ENCODE peak calls at places on chromosomes 12 and 14, in eight cellular contexts. One of them, this sample, is unnamed.

GRCh38 chr14:78974691-78975090 is 804.5 kb downstream of the NRXN3 start:
- DNase-seq in left ventricle myocardium inferior: no peak
- DNase-seq in neuronal stem cell: no peak
- DNase-seq in A549: no peak
- DNase-seq in AG04450: no peak
- DNase-seq in PC-3: peak
- DNase-seq in CD8-positive, alpha-beta memory T cell: no peak
- DNase-seq in CD4-positive, alpha-beta T cell: no peak
- DNase-seq in this sample: no peak

GRCh38 chr14:51073751-51074150 is 21.2 kb downstream of the TRIM9 start:
- DNase-seq in left ventricle myocardium inferior: no peak
- DNase-seq in neuronal stem cell: no peak
- DNase-seq in A549: no peak
- DNase-seq in AG04450: no peak
- DNase-seq in PC-3: no peak
- DNase-seq in CD8-positive, alpha-beta memory T cell: no peak
- DNase-seq in CD4-positive, alpha-beta T cell: no peak
- DNase-seq in this sample: no peak

GRCh38 chr14:28116716-28117115 is 649.9 kb upstream of the FOXG1 start:
- DNase-seq in left ventricle myocardium inferior: no peak
- DNase-seq in neuronal stem cell: no peak
- DNase-seq in A549: no peak
- DNase-seq in AG04450: no peak
- DNase-seq in PC-3: no peak
- DNase-seq in CD8-positive, alpha-beta memory T cell: no peak
- DNase-seq in CD4-positive, alpha-beta T cell: no peak
- DNase-seq in this sample: no peak

GRCh38 chr12:61896436-61896835 is 363.8 kb upstream of the USP15 start:
- DNase-seq in left ventricle myocardium inferior: no peak
- DNase-seq in neuronal stem cell: no peak
- DNase-seq in A549: no peak
- DNase-seq in AG04450: no peak
- DNase-seq in PC-3: no peak
- DNase-seq in CD8-positive, alpha-beta memory T cell: no peak
- DNase-seq in CD4-positive, alpha-beta T cell: no peak
- DNase-seq in this sample: no peak

GRCh38 chr12:47651368-47652254 is 54.2 kb downstream of the RPAP3 start:
- DNase-seq in left ventricle myocardium inferior: peak
- DNase-seq in neuronal stem cell: peak
- DNase-seq in A549: peak
- DNase-seq in AG04450: peak
- DNase-seq in PC-3: peak
- DNase-seq in CD8-positive, alpha-beta memory T cell: peak
- DNase-seq in CD4-positive, alpha-beta T cell: peak
- DNase-seq in this sample: peak

GRCh38 chr12:591571-592505 is 71.4 kb downstream of the NINJ2 start:
- DNase-seq in left ventricle myocardium inferior: peak
- DNase-seq in neuronal stem cell: no peak
- DNase-seq in A549: no peak
- DNase-seq in AG04450: no peak
- DNase-seq in PC-3: no peak
- DNase-seq in CD8-positive, alpha-beta memory T cell: no peak
- DNase-seq in CD4-positive, alpha-beta T cell: no peak
- DNase-seq in this sample: no peak

GRCh38 chr12:91414636-91415035 is 232.0 kb upstream of the DCN start:
- DNase-seq in left ventricle myocardium inferior: no peak
- DNase-seq in neuronal stem cell: no peak
- DNase-seq in A549: no peak
- DNase-seq in AG04450: no peak
- DNase-seq in PC-3: no peak
- DNase-seq in CD8-positive, alpha-beta memory T cell: no peak
- DNase-seq in CD4-positive, alpha-beta T cell: no peak
- DNase-seq in this sample: no peak

GRCh38 chr14:69619007-69619406 is 7.6 kb downstream of the SUSD6 start:
- DNase-seq in left ventricle myocardium inferior: no peak
- DNase-seq in neuronal stem cell: no peak
- DNase-seq in A549: no peak
- DNase-seq in AG04450: no peak
- DNase-seq in PC-3: no peak
- DNase-seq in CD8-positive, alpha-beta memory T cell: no peak
- DNase-seq in CD4-positive, alpha-beta T cell: no peak
- DNase-seq in this sample: no peak

GRCh38 chr14:104585966-104586702 is 6.6 kb downstream of the C14orf180 start:
- DNase-seq in left ventricle myocardium inferior: peak
- DNase-seq in neuronal stem cell: no peak
- DNase-seq in A549: no peak
- DNase-seq in AG04450: no peak
- DNase-seq in PC-3: no peak
- DNase-seq in CD8-positive, alpha-beta memory T cell: no peak
- DNase-seq in CD4-positive, alpha-beta T cell: no peak
- DNase-seq in this sample: no peak

GRCh38 chr14:87632796-87633195 is 360.2 kb downstream of the GALC start:
- DNase-seq in left ventricle myocardium inferior: no peak
- DNase-seq in neuronal stem cell: no peak
- DNase-seq in A549: no peak
- DNase-seq in AG04450: no peak
- DNase-seq in PC-3: no peak
- DNase-seq in CD8-positive, alpha-beta memory T cell: no peak
- DNase-seq in CD4-positive, alpha-beta T cell: no peak
- DNase-seq in this sample: no peak

GRCh38 chr14:77133718-77134338 is 7.8 kb downstream of the ZDHHC22 start:
- DNase-seq in left ventricle myocardium inferior: peak
- DNase-seq in neuronal stem cell: peak
- DNase-seq in A549: peak
- DNase-seq in AG04450: peak
- DNase-seq in PC-3: peak
- DNase-seq in CD8-positive, alpha-beta memory T cell: peak
- DNase-seq in CD4-positive, alpha-beta T cell: peak
- DNase-seq in this sample: peak

GRCh38 chr12:64451687-64452558 is at the start of gene TBK1:
- DNase-seq in left ventricle myocardium inferior: peak
- DNase-seq in neuronal stem cell: peak
- DNase-seq in A549: peak
- DNase-seq in AG04450: peak
- DNase-seq in PC-3: peak
- DNase-seq in CD8-positive, alpha-beta memory T cell: peak
- DNase-seq in CD4-positive, alpha-beta T cell: peak
- DNase-seq in this sample: peak

GRCh38 chr12:30304528-30304927 is 391.1 kb downstream of the IPO8 start:
- DNase-seq in left ventricle myocardium inferior: no peak
- DNase-seq in neuronal stem cell: no peak
- DNase-seq in A549: no peak
- DNase-seq in AG04450: no peak
- DNase-seq in PC-3: no peak
- DNase-seq in CD8-positive, alpha-beta memory T cell: no peak
- DNase-seq in CD4-positive, alpha-beta T cell: no peak
- DNase-seq in this sample: no peak

GRCh38 chr14:25231006-25231405 is 181.1 kb upstream of the STXBP6 start:
- DNase-seq in left ventricle myocardium inferior: no peak
- DNase-seq in neuronal stem cell: no peak
- DNase-seq in A549: no peak
- DNase-seq in AG04450: no peak
- DNase-seq in PC-3: no peak
- DNase-seq in CD8-positive, alpha-beta memory T cell: no peak
- DNase-seq in CD4-positive, alpha-beta T cell: no peak
- DNase-seq in this sample: peak

GRCh38 chr12:4938900-4939299 is 29.2 kb downstream of the KCNA1 start:
- DNase-seq in left ventricle myocardium inferior: no peak
- DNase-seq in neuronal stem cell: no peak
- DNase-seq in A549: no peak
- DNase-seq in AG04450: no peak
- DNase-seq in PC-3: no peak
- DNase-seq in CD8-positive, alpha-beta memory T cell: no peak
- DNase-seq in CD4-positive, alpha-beta T cell: no peak
- DNase-seq in this sample: no peak

GRCh38 chr12:7989827-7990491 is 42.6 kb upstream of the FOXJ2 start:
- DNase-seq in left ventricle myocardium inferior: peak
- DNase-seq in neuronal stem cell: no peak
- DNase-seq in A549: no peak
- DNase-seq in AG04450: no peak
- DNase-seq in PC-3: no peak
- DNase-seq in CD8-positive, alpha-beta memory T cell: peak
- DNase-seq in CD4-positive, alpha-beta T cell: peak
- DNase-seq in this sample: no peak

GRCh38 chr12:120361506-120362208 is 7.3 kb downstream of the MSI1 start:
- DNase-seq in left ventricle myocardium inferior: peak
- DNase-seq in neuronal stem cell: peak
- DNase-seq in A549: no peak
- DNase-seq in AG04450: peak
- DNase-seq in PC-3: no peak
- DNase-seq in CD8-positive, alpha-beta memory T cell: no peak
- DNase-seq in CD4-positive, alpha-beta T cell: no peak
- DNase-seq in this sample: peak

GRCh38 chr12:38669530-38669929 is 235.9 kb downstream of the CPNE8 start:
- DNase-seq in left ventricle myocardium inferior: no peak
- DNase-seq in neuronal stem cell: no peak
- DNase-seq in A549: no peak
- DNase-seq in AG04450: no peak
- DNase-seq in PC-3: no peak
- DNase-seq in CD8-positive, alpha-beta memory T cell: no peak
- DNase-seq in CD4-positive, alpha-beta T cell: no peak
- DNase-seq in this sample: no peak
- H3K27ac ChIP-seq in left ventricle myocardium inferior: no peak
- H3K27ac ChIP-seq in neuronal stem cell: no peak
- H3K27ac ChIP-seq in A549: no peak
- H3K27ac ChIP-seq in AG04450: no peak
- H3K27ac ChIP-seq in PC-3: no peak
- H3K27ac ChIP-seq in CD8-positive, alpha-beta memory T cell: no peak
- H3K27ac ChIP-seq in CD4-positive, alpha-beta T cell: no peak
- H3K27ac ChIP-seq in this sample: no peak

GRCh38 chr14:91387135-91387849 is 30.3 kb downstream of the CCDC88C start:
- DNase-seq in left ventricle myocardium inferior: no peak
- DNase-seq in neuronal stem cell: no peak
- DNase-seq in A549: no peak
- DNase-seq in AG04450: no peak
- DNase-seq in PC-3: no peak
- DNase-seq in CD8-positive, alpha-beta memory T cell: no peak
- DNase-seq in CD4-positive, alpha-beta T cell: no peak
- DNase-seq in this sample: no peak

GRCh38 chr14:91387996-91388395 is 29.6 kb downstream of the CCDC88C start:
- DNase-seq in left ventricle myocardium inferior: no peak
- DNase-seq in neuronal stem cell: no peak
- DNase-seq in A549: no peak
- DNase-seq in AG04450: no peak
- DNase-seq in PC-3: no peak
- DNase-seq in CD8-positive, alpha-beta memory T cell: no peak
- DNase-seq in CD4-positive, alpha-beta T cell: no peak
- DNase-seq in this sample: no peak

GRCh38 chr14:91390165-91390778 is 27.3 kb downstream of the CCDC88C start:
- DNase-seq in left ventricle myocardium inferior: no peak
- DNase-seq in neuronal stem cell: no peak
- DNase-seq in A549: no peak
- DNase-seq in AG04450: no peak
- DNase-seq in PC-3: no peak
- DNase-seq in CD8-positive, alpha-beta memory T cell: no peak
- DNase-seq in CD4-positive, alpha-beta T cell: no peak
- DNase-seq in this sample: no peak

GRCh38 chr14:91389173-91389572 is 28.4 kb downstream of the CCDC88C start:
- DNase-seq in left ventricle myocardium inferior: no peak
- DNase-seq in neuronal stem cell: no peak
- DNase-seq in A549: no peak
- DNase-seq in AG04450: no peak
- DNase-seq in PC-3: no peak
- DNase-seq in CD8-positive, alpha-beta memory T cell: no peak
- DNase-seq in CD4-positive, alpha-beta T cell: no peak
- DNase-seq in this sample: no peak

GRCh38 chr14:91388551-91388975 is 29.1 kb downstream of the CCDC88C start:
- DNase-seq in left ventricle myocardium inferior: no peak
- DNase-seq in neuronal stem cell: no peak
- DNase-seq in A549: no peak
- DNase-seq in AG04450: no peak
- DNase-seq in PC-3: no peak
- DNase-seq in CD8-positive, alpha-beta memory T cell: no peak
- DNase-seq in CD4-positive, alpha-beta T cell: peak
- DNase-seq in this sample: no peak
- H3K27ac ChIP-seq in left ventricle myocardium inferior: no peak
- H3K27ac ChIP-seq in neuronal stem cell: no peak
- H3K27ac ChIP-seq in A549: no peak
- H3K27ac ChIP-seq in AG04450: no peak
- H3K27ac ChIP-seq in PC-3: no peak
- H3K27ac ChIP-seq in CD8-positive, alpha-beta memory T cell: no peak
- H3K27ac ChIP-seq in CD4-positive, alpha-beta T cell: peak
- H3K27ac ChIP-seq in this sample: peak

DNA sequence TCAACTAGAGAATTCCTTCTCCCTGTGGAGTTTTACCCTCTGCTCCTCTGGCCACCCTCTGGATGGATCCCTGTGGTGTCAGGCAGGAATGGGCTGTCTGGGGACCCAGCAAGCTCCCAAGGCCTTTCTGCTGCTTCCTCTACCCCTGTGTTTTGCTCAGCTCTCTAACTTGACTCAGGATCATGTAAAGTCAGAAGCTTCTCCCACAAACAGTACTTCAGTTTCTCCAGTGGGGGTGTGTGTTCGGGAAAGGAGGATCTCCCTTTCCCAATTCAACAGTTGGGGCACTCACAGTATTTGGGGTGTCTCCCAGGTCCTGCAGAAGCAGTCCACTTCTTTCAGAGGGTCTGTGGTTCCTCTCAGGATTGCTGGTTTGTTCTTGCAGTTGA is 162.4 kb upstream of the NUDT4 start:
- DNase-seq in left ventricle myocardium inferior: no peak
- DNase-seq in neuronal stem cell: no peak
- DNase-seq in A549: no peak
- DNase-seq in AG04450: no peak
- DNase-seq in PC-3: no peak
- DNase-seq in CD8-positive, alpha-beta memory T cell: no peak
- DNase-seq in CD4-positive, alpha-beta T cell: no peak
- DNase-seq in this sample: no peak
- H3K27ac ChIP-seq in left ventricle myocardium inferior: no peak
- H3K27ac ChIP-seq in neuronal stem cell: no peak
- H3K27ac ChIP-seq in A549: no peak
- H3K27ac ChIP-seq in AG04450: no peak
- H3K27ac ChIP-seq in PC-3: peak
- H3K27ac ChIP-seq in CD8-positive, alpha-beta memory T cell: no peak
- H3K27ac ChIP-seq in CD4-positive, alpha-beta T cell: no peak
- H3K27ac ChIP-seq in this sample: no peak

GRCh38 chr12:11836964-11837286 is 187.5 kb downstream of the ETV6 start:
- DNase-seq in left ventricle myocardium inferior: no peak
- DNase-seq in neuronal stem cell: no peak
- DNase-seq in A549: no peak
- DNase-seq in AG04450: no peak
- DNase-seq in PC-3: no peak
- DNase-seq in CD8-positive, alpha-beta memory T cell: no peak
- DNase-seq in CD4-positive, alpha-beta T cell: no peak
- DNase-seq in this sample: no peak

GRCh38 chr12:11837318-11837934 is 188.0 kb downstream of the ETV6 start:
- DNase-seq in left ventricle myocardium inferior: no peak
- DNase-seq in neuronal stem cell: no peak
- DNase-seq in A549: no peak
- DNase-seq in AG04450: no peak
- DNase-seq in PC-3: no peak
- DNase-seq in CD8-positive, alpha-beta memory T cell: no peak
- DNase-seq in CD4-positive, alpha-beta T cell: no peak
- DNase-seq in this sample: no peak

GRCh38 chr12:11839093-11839641 is 189.7 kb downstream of the ETV6 start:
- DNase-seq in left ventricle myocardium inferior: no peak
- DNase-seq in neuronal stem cell: no peak
- DNase-seq in A549: no peak
- DNase-seq in AG04450: no peak
- DNase-seq in PC-3: peak
- DNase-seq in CD8-positive, alpha-beta memory T cell: no peak
- DNase-seq in CD4-positive, alpha-beta T cell: no peak
- DNase-seq in this sample: no peak

GRCh38 chr12:11840350-11840749 is 190.9 kb downstream of the ETV6 start:
- DNase-seq in left ventricle myocardium inferior: no peak
- DNase-seq in neuronal stem cell: no peak
- DNase-seq in A549: no peak
- DNase-seq in AG04450: no peak
- DNase-seq in PC-3: no peak
- DNase-seq in CD8-positive, alpha-beta memory T cell: no peak
- DNase-seq in CD4-positive, alpha-beta T cell: no peak
- DNase-seq in this sample: no peak

GRCh38 chr12:11838403-11838802 is 188.9 kb downstream of the ETV6 start:
- DNase-seq in left ventricle myocardium inferior: no peak
- DNase-seq in neuronal stem cell: no peak
- DNase-seq in A549: no peak
- DNase-seq in AG04450: no peak
- DNase-seq in PC-3: no peak
- DNase-seq in CD8-positive, alpha-beta memory T cell: no peak
- DNase-seq in CD4-positive, alpha-beta T cell: no peak
- DNase-seq in this sample: no peak
- H3K27ac ChIP-seq in left ventricle myocardium inferior: peak
- H3K27ac ChIP-seq in neuronal stem cell: no peak
- H3K27ac ChIP-seq in A549: no peak
- H3K27ac ChIP-seq in AG04450: no peak
- H3K27ac ChIP-seq in PC-3: no peak
- H3K27ac ChIP-seq in CD8-positive, alpha-beta memory T cell: no peak
- H3K27ac ChIP-seq in CD4-positive, alpha-beta T cell: no peak
- H3K27ac ChIP-seq in this sample: peak

This sample was measured in caudate nucleus.